ENCODE peak calls at places on chromosomes 11 and 22, in seven cellular contexts. One of them, this sample, is unnamed.

GRCh38 chr22:21832291-21833290 is 34.9 kb downstream of the MAPK1 start:
- DNase-seq in AG09309: no peak
- DNase-seq in fibroblast of pulmonary artery: peak
- DNase-seq in DND-41: no peak
- DNase-seq in H1: no peak
- DNase-seq in astrocyte of the spinal cord: no peak
- DNase-seq in uterus: no peak
- DNase-seq in this sample: no peak

GRCh38 chr22:49671331-49672012 is 156.2 kb downstream of the BRD1 start:
- DNase-seq in AG09309: no peak
- DNase-seq in fibroblast of pulmonary artery: no peak
- DNase-seq in DND-41: no peak
- DNase-seq in H1: peak
- DNase-seq in astrocyte of the spinal cord: no peak
- DNase-seq in uterus: no peak
- DNase-seq in this sample: no peak

GRCh38 chr11:2943711-2944118 is 14.5 kb upstream of the PHLDA2 start:
- DNase-seq in AG09309: no peak
- DNase-seq in fibroblast of pulmonary artery: no peak
- DNase-seq in DND-41: no peak
- DNase-seq in H1: no peak
- DNase-seq in astrocyte of the spinal cord: no peak
- DNase-seq in uterus: no peak
- DNase-seq in this sample: no peak

GRCh38 chr11:9719949-9720646 is 56.2 kb downstream of the SWAP70 start:
- DNase-seq in AG09309: no peak
- DNase-seq in fibroblast of pulmonary artery: peak
- DNase-seq in DND-41: no peak
- DNase-seq in H1: no peak
- DNase-seq in astrocyte of the spinal cord: no peak
- DNase-seq in uterus: no peak
- DNase-seq in this sample: no peak

GRCh38 chr22:42902875-42903510 is 45.9 kb upstream of the ARFGAP3 start:
- DNase-seq in AG09309: no peak
- DNase-seq in fibroblast of pulmonary artery: peak
- DNase-seq in DND-41: no peak
- DNase-seq in H1: no peak
- DNase-seq in astrocyte of the spinal cord: peak
- DNase-seq in uterus: no peak
- DNase-seq in this sample: peak

GRCh38 chr22:34841911-34842310 is 224.0 kb upstream of the ISX start:
- DNase-seq in AG09309: no peak
- DNase-seq in fibroblast of pulmonary artery: no peak
- DNase-seq in DND-41: no peak
- DNase-seq in H1: no peak
- DNase-seq in astrocyte of the spinal cord: no peak
- DNase-seq in uterus: no peak
- DNase-seq in this sample: no peak

GRCh38 chr11:6647282-6647679 is 8.3 kb downstream of the DCHS1 start:
- DNase-seq in AG09309: no peak
- DNase-seq in fibroblast of pulmonary artery: peak
- DNase-seq in DND-41: no peak
- DNase-seq in H1: no peak
- DNase-seq in astrocyte of the spinal cord: peak
- DNase-seq in uterus: peak
- DNase-seq in this sample: peak

GRCh38 chr11:8102296-8102915 is 21.4 kb downstream of the TUB start:
- DNase-seq in AG09309: no peak
- DNase-seq in fibroblast of pulmonary artery: no peak
- DNase-seq in DND-41: no peak
- DNase-seq in H1: no peak
- DNase-seq in astrocyte of the spinal cord: no peak
- DNase-seq in uterus: no peak
- DNase-seq in this sample: no peak

GRCh38 chr11:112113539-112114457 is 27.1 kb downstream of the SDHD start:
- DNase-seq in AG09309: peak
- DNase-seq in fibroblast of pulmonary artery: peak
- DNase-seq in DND-41: no peak
- DNase-seq in H1: no peak
- DNase-seq in astrocyte of the spinal cord: peak
- DNase-seq in uterus: no peak
- DNase-seq in this sample: peak

GRCh38 chr11:72058416-72059034 is 21.8 kb downstream of the NUMA1 start:
- DNase-seq in AG09309: no peak
- DNase-seq in fibroblast of pulmonary artery: no peak
- DNase-seq in DND-41: no peak
- DNase-seq in H1: no peak
- DNase-seq in astrocyte of the spinal cord: peak
- DNase-seq in uterus: no peak
- DNase-seq in this sample: no peak

GRCh38 chr11:24386551-24387404 is 110.1 kb upstream of the LUZP2 start:
- DNase-seq in AG09309: no peak
- DNase-seq in fibroblast of pulmonary artery: peak
- DNase-seq in DND-41: no peak
- DNase-seq in H1: no peak
- DNase-seq in astrocyte of the spinal cord: peak
- DNase-seq in uterus: no peak
- DNase-seq in this sample: peak

GRCh38 chr11:115501895-115502589 is 2.2 kb downstream of the CADM1 start:
- DNase-seq in AG09309: no peak
- DNase-seq in fibroblast of pulmonary artery: no peak
- DNase-seq in DND-41: no peak
- DNase-seq in H1: no peak
- DNase-seq in astrocyte of the spinal cord: peak
- DNase-seq in uterus: no peak
- DNase-seq in this sample: no peak

GRCh38 chr11:1876361-1877063 is 15.2 kb downstream of the PRR33 start:
- DNase-seq in AG09309: no peak
- DNase-seq in fibroblast of pulmonary artery: peak
- DNase-seq in DND-41: no peak
- DNase-seq in H1: peak
- DNase-seq in astrocyte of the spinal cord: peak
- DNase-seq in uterus: peak
- DNase-seq in this sample: peak

GRCh38 chr11:6703247-6704063 is 20.3 kb upstream of the MRPL17 start:
- DNase-seq in AG09309: peak
- DNase-seq in fibroblast of pulmonary artery: peak
- DNase-seq in DND-41: peak
- DNase-seq in H1: no peak
- DNase-seq in astrocyte of the spinal cord: peak
- DNase-seq in uterus: peak
- DNase-seq in this sample: peak

GRCh38 chr22:29704528-29705285 is 15.1 kb upstream of the CABP7 start:
- DNase-seq in AG09309: no peak
- DNase-seq in fibroblast of pulmonary artery: peak
- DNase-seq in DND-41: no peak
- DNase-seq in H1: no peak
- DNase-seq in astrocyte of the spinal cord: peak
- DNase-seq in uterus: no peak
- DNase-seq in this sample: peak

GRCh38 chr11:32052218-32052617 is 38.7 kb upstream of the RCN1 start:
- DNase-seq in AG09309: no peak
- DNase-seq in fibroblast of pulmonary artery: peak
- DNase-seq in DND-41: peak
- DNase-seq in H1: peak
- DNase-seq in astrocyte of the spinal cord: peak
- DNase-seq in uterus: peak
- DNase-seq in this sample: peak

GRCh38 chr11:121578216-121579063 is 125.7 kb upstream of the SORL1-AS1 start:
- DNase-seq in AG09309: no peak
- DNase-seq in fibroblast of pulmonary artery: peak
- DNase-seq in DND-41: no peak
- DNase-seq in H1: no peak
- DNase-seq in astrocyte of the spinal cord: peak
- DNase-seq in uterus: no peak
- DNase-seq in this sample: no peak

GRCh38 chr11:60925685-60926267 is 1.5 kb downstream of the TMEM132A start:
- DNase-seq in AG09309: peak
- DNase-seq in fibroblast of pulmonary artery: peak
- DNase-seq in DND-41: no peak
- DNase-seq in H1: no peak
- DNase-seq in astrocyte of the spinal cord: no peak
- DNase-seq in uterus: no peak
- DNase-seq in this sample: peak

GRCh38 chr11:120519474-120519873 is 7.9 kb downstream of the GRIK4 start:
- DNase-seq in AG09309: no peak
- DNase-seq in fibroblast of pulmonary artery: no peak
- DNase-seq in DND-41: no peak
- DNase-seq in H1: no peak
- DNase-seq in astrocyte of the spinal cord: no peak
- DNase-seq in uterus: no peak
- DNase-seq in this sample: no peak

GRCh38 chr11:28490763-28491382 is 382.7 kb downstream of the METTL15 start:
- DNase-seq in AG09309: no peak
- DNase-seq in fibroblast of pulmonary artery: peak
- DNase-seq in DND-41: no peak
- DNase-seq in H1: no peak
- DNase-seq in astrocyte of the spinal cord: no peak
- DNase-seq in uterus: no peak
- DNase-seq in this sample: peak

GRCh38 chr11:31809857-31810778 is 1.0 kb downstream of the PAX6 start:
- DNase-seq in AG09309: no peak
- DNase-seq in fibroblast of pulmonary artery: peak
- DNase-seq in DND-41: no peak
- DNase-seq in H1: peak
- DNase-seq in astrocyte of the spinal cord: peak
- DNase-seq in uterus: no peak
- DNase-seq in this sample: peak

GRCh38 chr22:17811119-17811518 is 36.9 kb upstream of the BID start:
- DNase-seq in AG09309: no peak
- DNase-seq in fibroblast of pulmonary artery: no peak
- DNase-seq in DND-41: no peak
- DNase-seq in H1: no peak
- DNase-seq in astrocyte of the spinal cord: no peak
- DNase-seq in uterus: no peak
- DNase-seq in this sample: no peak

GRCh38 chr11:61309739-61310138 is 14.6 kb upstream of the VWCE start:
- DNase-seq in AG09309: no peak
- DNase-seq in fibroblast of pulmonary artery: no peak
- DNase-seq in DND-41: no peak
- DNase-seq in H1: no peak
- DNase-seq in astrocyte of the spinal cord: no peak
- DNase-seq in uterus: no peak
- DNase-seq in this sample: no peak

DNA sequence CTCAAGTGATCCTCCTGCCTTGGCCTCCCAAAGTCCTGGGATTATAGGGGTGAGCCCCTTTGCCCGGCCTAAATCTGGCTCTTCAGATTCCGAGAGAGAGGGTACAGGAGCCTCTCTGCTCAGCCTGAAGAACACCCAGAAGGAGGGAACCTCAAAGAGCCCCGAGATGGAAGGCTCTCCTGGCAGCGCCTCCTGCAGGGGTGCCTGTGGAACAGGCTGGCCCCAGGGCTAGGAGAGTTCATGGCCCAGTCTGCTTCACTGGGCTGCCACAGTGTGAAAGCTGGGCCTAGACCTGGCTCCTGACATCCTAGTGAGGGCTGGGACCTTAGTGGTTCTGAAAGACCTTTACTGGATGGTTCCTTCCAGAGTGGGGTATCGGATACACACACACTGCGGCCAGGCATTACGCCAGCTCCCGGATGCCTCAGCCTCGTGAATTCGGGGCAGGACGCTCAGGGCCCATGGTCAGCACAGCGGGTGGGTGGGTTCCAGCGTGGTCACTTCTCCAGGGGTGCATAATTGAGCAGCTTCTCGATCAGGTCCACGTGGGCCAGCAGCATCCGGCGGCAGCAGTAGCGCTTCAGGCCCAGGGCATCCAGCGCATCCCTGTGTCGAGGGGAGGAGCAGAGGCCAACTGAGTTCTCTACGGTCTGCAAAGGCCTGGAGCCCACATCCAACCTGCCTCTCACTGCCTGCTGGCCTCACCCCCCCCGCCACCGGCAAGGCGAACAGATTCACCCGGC is 2.3 kb downstream of the POLR2L start:
- DNase-seq in AG09309: no peak
- DNase-seq in fibroblast of pulmonary artery: no peak
- DNase-seq in DND-41: no peak
- DNase-seq in H1: no peak
- DNase-seq in astrocyte of the spinal cord: no peak
- DNase-seq in uterus: no peak
- DNase-seq in this sample: no peak
- H3K4me3 ChIP-seq in AG09309: peak
- H3K4me3 ChIP-seq in fibroblast of pulmonary artery: peak
- H3K4me3 ChIP-seq in DND-41: peak
- H3K4me3 ChIP-seq in H1: no peak
- H3K4me3 ChIP-seq in astrocyte of the spinal cord: no peak
- H3K4me3 ChIP-seq in uterus: no peak
- H3K4me3 ChIP-seq in this sample: peak

GRCh38 chr22:39179841-39180335 is 27.4 kb upstream of the CBX7 start:
- DNase-seq in AG09309: no peak
- DNase-seq in fibroblast of pulmonary artery: no peak
- DNase-seq in DND-41: no peak
- DNase-seq in H1: no peak
- DNase-seq in astrocyte of the spinal cord: no peak
- DNase-seq in uterus: no peak
- DNase-seq in this sample: no peak

GRCh38 chr22:39177791-39178190 is 25.3 kb upstream of the CBX7 start:
- DNase-seq in AG09309: no peak
- DNase-seq in fibroblast of pulmonary artery: no peak
- DNase-seq in DND-41: no peak
- DNase-seq in H1: no peak
- DNase-seq in astrocyte of the spinal cord: no peak
- DNase-seq in uterus: peak
- DNase-seq in this sample: no peak

GRCh38 chr22:39177456-39177775 is 24.9 kb upstream of the CBX7 start:
- DNase-seq in AG09309: no peak
- DNase-seq in fibroblast of pulmonary artery: no peak
- DNase-seq in DND-41: no peak
- DNase-seq in H1: no peak
- DNase-seq in astrocyte of the spinal cord: no peak
- DNase-seq in uterus: no peak
- DNase-seq in this sample: peak

GRCh38 chr22:39179401-39179827 is 26.9 kb upstream of the CBX7 start:
- DNase-seq in AG09309: no peak
- DNase-seq in fibroblast of pulmonary artery: no peak
- DNase-seq in DND-41: no peak
- DNase-seq in H1: peak
- DNase-seq in astrocyte of the spinal cord: no peak
- DNase-seq in uterus: no peak
- DNase-seq in this sample: no peak

GRCh38 chr22:39178206-39179111 is 26.0 kb upstream of the CBX7 start:
- DNase-seq in AG09309: no peak
- DNase-seq in fibroblast of pulmonary artery: peak
- DNase-seq in DND-41: no peak
- DNase-seq in H1: no peak
- DNase-seq in astrocyte of the spinal cord: peak
- DNase-seq in uterus: no peak
- DNase-seq in this sample: peak
- TF ChIP-seq CTCF in AG09309: no peak
- TF ChIP-seq CTCF in fibroblast of pulmonary artery: no peak
- TF ChIP-seq CTCF in DND-41: no peak
- TF ChIP-seq CTCF in H1: no peak
- TF ChIP-seq CTCF in astrocyte of the spinal cord: no peak
- TF ChIP-seq CTCF in uterus: no peak
- TF ChIP-seq CTCF in this sample: no peak

GRCh38 chr22:26902401-26903029 is 245.1 kb downstream of the MIAT start:
- DNase-seq in AG09309: no peak
- DNase-seq in fibroblast of pulmonary artery: no peak
- DNase-seq in DND-41: no peak
- DNase-seq in H1: no peak
- DNase-seq in astrocyte of the spinal cord: no peak
- DNase-seq in uterus: no peak
- DNase-seq in this sample: no peak
- H3K4me3 ChIP-seq in AG09309: no peak
- H3K4me3 ChIP-seq in fibroblast of pulmonary artery: no peak
- H3K4me3 ChIP-seq in DND-41: no peak
- H3K4me3 ChIP-seq in H1: peak
- H3K4me3 ChIP-seq in astrocyte of the spinal cord: no peak
- H3K4me3 ChIP-seq in uterus: no peak
- H3K4me3 ChIP-seq in this sample: no peak

GRCh38 chr11:101974255-101974654 is 57.9 kb upstream of the ANGPTL5 start:
- DNase-seq in AG09309: peak
- DNase-seq in fibroblast of pulmonary artery: peak
- DNase-seq in DND-41: no peak
- DNase-seq in H1: no peak
- DNase-seq in astrocyte of the spinal cord: no peak
- DNase-seq in uterus: no peak
- DNase-seq in this sample: peak
- TF ChIP-seq CTCF in AG09309: peak
- TF ChIP-seq CTCF in fibroblast of pulmonary artery: peak
- TF ChIP-seq CTCF in DND-41: no peak
- TF ChIP-seq CTCF in H1: no peak
- TF ChIP-seq CTCF in astrocyte of the spinal cord: peak
- TF ChIP-seq CTCF in uterus: no peak
- TF ChIP-seq CTCF in this sample: peak

This sample was measured in cardiac fibroblast.